ENCODE peak calls at places on chromosomes 6 and 20, in ten cellular contexts. One of them, this sample, is unnamed.
A peak's percentile ranks its signal among the peaks of the same experiment; 100 is the strongest.

GRCh38 chr6:123168892-123169851 is 173.1 kb downstream of the CLVS2 start:
- DNase-seq in NCI-H1694 treated with DMSO at 0.1 percent for 48 hours: no peak
- DNase-seq in stimulated activated CD4-positive, alpha-beta T cell treated with anti-CD3 and anti-CD28 coated beads, Interleukin-15, amount 100 ng/mL, for 48 hours: no peak
- DNase-seq in T-helper 2 cell treated with Interferon-gamma antibody and Interleukin-4, amounts not matched to agents 5 μg/mL and 100 μg/mL, for 36 hours: no peak
- DNase-seq in breast epithelium: no peak
- DNase-seq in foreskin fibroblast: no peak
- DNase-seq in AG08395: no peak
- DNase-seq in anterior cingulate cortex: no peak
- DNase-seq in neural progenitor cell: no peak
- DNase-seq in mesendoderm: no peak
- DNase-seq in this sample: no peak

GRCh38 chr6:2157441-2158127 is 87.8 kb downstream of the GMDS start:
- DNase-seq in NCI-H1694 treated with DMSO at 0.1 percent for 48 hours: no peak
- DNase-seq in stimulated activated CD4-positive, alpha-beta T cell treated with anti-CD3 and anti-CD28 coated beads, Interleukin-15, amount 100 ng/mL, for 48 hours: no peak
- DNase-seq in T-helper 2 cell treated with Interferon-gamma antibody and Interleukin-4, amounts not matched to agents 5 μg/mL and 100 μg/mL, for 36 hours: peak; percentile 15
- DNase-seq in breast epithelium: no peak
- DNase-seq in foreskin fibroblast: peak; percentile 73
- DNase-seq in AG08395: peak; percentile 83
- DNase-seq in anterior cingulate cortex: no peak
- DNase-seq in neural progenitor cell: no peak
- DNase-seq in mesendoderm: no peak
- DNase-seq in this sample: no peak

GRCh38 chr6:166419717-166420116 is 37.0 kb upstream of the MPC1 start:
- DNase-seq in NCI-H1694 treated with DMSO at 0.1 percent for 48 hours: no peak
- DNase-seq in stimulated activated CD4-positive, alpha-beta T cell treated with anti-CD3 and anti-CD28 coated beads, Interleukin-15, amount 100 ng/mL, for 48 hours: no peak
- DNase-seq in T-helper 2 cell treated with Interferon-gamma antibody and Interleukin-4, amounts not matched to agents 5 μg/mL and 100 μg/mL, for 36 hours: no peak
- DNase-seq in breast epithelium: no peak
- DNase-seq in foreskin fibroblast: no peak
- DNase-seq in AG08395: no peak
- DNase-seq in anterior cingulate cortex: no peak
- DNase-seq in neural progenitor cell: no peak
- DNase-seq in mesendoderm: no peak
- DNase-seq in this sample: no peak

GRCh38 chr6:138383776-138384175 is 6.1 kb downstream of the SMIM28 start:
- DNase-seq in NCI-H1694 treated with DMSO at 0.1 percent for 48 hours: no peak
- DNase-seq in stimulated activated CD4-positive, alpha-beta T cell treated with anti-CD3 and anti-CD28 coated beads, Interleukin-15, amount 100 ng/mL, for 48 hours: no peak
- DNase-seq in T-helper 2 cell treated with Interferon-gamma antibody and Interleukin-4, amounts not matched to agents 5 μg/mL and 100 μg/mL, for 36 hours: no peak
- DNase-seq in breast epithelium: no peak
- DNase-seq in foreskin fibroblast: no peak
- DNase-seq in AG08395: no peak
- DNase-seq in anterior cingulate cortex: no peak
- DNase-seq in neural progenitor cell: peak; percentile 13
- DNase-seq in mesendoderm: peak; percentile 21
- DNase-seq in this sample: no peak

GRCh38 chr20:58986968-58987517 is 6.0 kb downstream of the NELFCD start:
- DNase-seq in NCI-H1694 treated with DMSO at 0.1 percent for 48 hours: no peak
- DNase-seq in stimulated activated CD4-positive, alpha-beta T cell treated with anti-CD3 and anti-CD28 coated beads, Interleukin-15, amount 100 ng/mL, for 48 hours: no peak
- DNase-seq in T-helper 2 cell treated with Interferon-gamma antibody and Interleukin-4, amounts not matched to agents 5 μg/mL and 100 μg/mL, for 36 hours: no peak
- DNase-seq in breast epithelium: no peak
- DNase-seq in foreskin fibroblast: no peak
- DNase-seq in AG08395: no peak
- DNase-seq in anterior cingulate cortex: no peak
- DNase-seq in neural progenitor cell: no peak
- DNase-seq in mesendoderm: no peak
- DNase-seq in this sample: no peak

GRCh38 chr6:116036075-116036773 is 24.5 kb downstream of the FRK start:
- DNase-seq in NCI-H1694 treated with DMSO at 0.1 percent for 48 hours: no peak
- DNase-seq in stimulated activated CD4-positive, alpha-beta T cell treated with anti-CD3 and anti-CD28 coated beads, Interleukin-15, amount 100 ng/mL, for 48 hours: no peak
- DNase-seq in T-helper 2 cell treated with Interferon-gamma antibody and Interleukin-4, amounts not matched to agents 5 μg/mL and 100 μg/mL, for 36 hours: no peak
- DNase-seq in breast epithelium: no peak
- DNase-seq in foreskin fibroblast: no peak
- DNase-seq in AG08395: no peak
- DNase-seq in anterior cingulate cortex: no peak
- DNase-seq in neural progenitor cell: no peak
- DNase-seq in mesendoderm: peak; percentile 69
- DNase-seq in this sample: no peak

GRCh38 chr6:78010130-78010529 is 357.3 kb downstream of the MEI4 start:
- DNase-seq in NCI-H1694 treated with DMSO at 0.1 percent for 48 hours: no peak
- DNase-seq in stimulated activated CD4-positive, alpha-beta T cell treated with anti-CD3 and anti-CD28 coated beads, Interleukin-15, amount 100 ng/mL, for 48 hours: no peak
- DNase-seq in T-helper 2 cell treated with Interferon-gamma antibody and Interleukin-4, amounts not matched to agents 5 μg/mL and 100 μg/mL, for 36 hours: no peak
- DNase-seq in breast epithelium: no peak
- DNase-seq in foreskin fibroblast: no peak
- DNase-seq in AG08395: no peak
- DNase-seq in anterior cingulate cortex: no peak
- DNase-seq in neural progenitor cell: no peak
- DNase-seq in mesendoderm: no peak
- DNase-seq in this sample: no peak

GRCh38 chr6:25193147-25193864 is 85.9 kb upstream of the CARMIL1 start:
- DNase-seq in NCI-H1694 treated with DMSO at 0.1 percent for 48 hours: no peak
- DNase-seq in stimulated activated CD4-positive, alpha-beta T cell treated with anti-CD3 and anti-CD28 coated beads, Interleukin-15, amount 100 ng/mL, for 48 hours: no peak
- DNase-seq in T-helper 2 cell treated with Interferon-gamma antibody and Interleukin-4, amounts not matched to agents 5 μg/mL and 100 μg/mL, for 36 hours: no peak
- DNase-seq in breast epithelium: peak; percentile 35
- DNase-seq in foreskin fibroblast: peak; percentile 92
- DNase-seq in AG08395: peak; percentile 87
- DNase-seq in anterior cingulate cortex: no peak
- DNase-seq in neural progenitor cell: no peak
- DNase-seq in mesendoderm: no peak
- DNase-seq in this sample: no peak

GRCh38 chr20:34143951-34144350 is 31.9 kb upstream of the EIF2S2 start:
- DNase-seq in NCI-H1694 treated with DMSO at 0.1 percent for 48 hours: no peak
- DNase-seq in stimulated activated CD4-positive, alpha-beta T cell treated with anti-CD3 and anti-CD28 coated beads, Interleukin-15, amount 100 ng/mL, for 48 hours: no peak
- DNase-seq in T-helper 2 cell treated with Interferon-gamma antibody and Interleukin-4, amounts not matched to agents 5 μg/mL and 100 μg/mL, for 36 hours: no peak
- DNase-seq in breast epithelium: no peak
- DNase-seq in foreskin fibroblast: no peak
- DNase-seq in AG08395: no peak
- DNase-seq in anterior cingulate cortex: no peak
- DNase-seq in neural progenitor cell: no peak
- DNase-seq in mesendoderm: no peak
- DNase-seq in this sample: peak; percentile 84

GRCh38 chr6:111759413-111759835 is 113.8 kb downstream of the FYN start:
- DNase-seq in NCI-H1694 treated with DMSO at 0.1 percent for 48 hours: no peak
- DNase-seq in stimulated activated CD4-positive, alpha-beta T cell treated with anti-CD3 and anti-CD28 coated beads, Interleukin-15, amount 100 ng/mL, for 48 hours: no peak
- DNase-seq in T-helper 2 cell treated with Interferon-gamma antibody and Interleukin-4, amounts not matched to agents 5 μg/mL and 100 μg/mL, for 36 hours: peak; percentile 41
- DNase-seq in breast epithelium: no peak
- DNase-seq in foreskin fibroblast: no peak
- DNase-seq in AG08395: no peak
- DNase-seq in anterior cingulate cortex: no peak
- DNase-seq in neural progenitor cell: no peak
- DNase-seq in mesendoderm: no peak
- DNase-seq in this sample: peak; percentile 23

GRCh38 chr6:71665931-71666330 is 220.4 kb upstream of the RIMS1 start:
- DNase-seq in NCI-H1694 treated with DMSO at 0.1 percent for 48 hours: no peak
- DNase-seq in stimulated activated CD4-positive, alpha-beta T cell treated with anti-CD3 and anti-CD28 coated beads, Interleukin-15, amount 100 ng/mL, for 48 hours: no peak
- DNase-seq in T-helper 2 cell treated with Interferon-gamma antibody and Interleukin-4, amounts not matched to agents 5 μg/mL and 100 μg/mL, for 36 hours: no peak
- DNase-seq in breast epithelium: no peak
- DNase-seq in foreskin fibroblast: no peak
- DNase-seq in AG08395: no peak
- DNase-seq in anterior cingulate cortex: no peak
- DNase-seq in neural progenitor cell: no peak
- DNase-seq in mesendoderm: no peak
- DNase-seq in this sample: no peak

GRCh38 chr6:131213501-131213990 is 78.3 kb downstream of the AKAP7 start:
- DNase-seq in NCI-H1694 treated with DMSO at 0.1 percent for 48 hours: no peak
- DNase-seq in stimulated activated CD4-positive, alpha-beta T cell treated with anti-CD3 and anti-CD28 coated beads, Interleukin-15, amount 100 ng/mL, for 48 hours: no peak
- DNase-seq in T-helper 2 cell treated with Interferon-gamma antibody and Interleukin-4, amounts not matched to agents 5 μg/mL and 100 μg/mL, for 36 hours: no peak
- DNase-seq in breast epithelium: no peak
- DNase-seq in foreskin fibroblast: peak; percentile 36
- DNase-seq in AG08395: peak; percentile 5
- DNase-seq in anterior cingulate cortex: no peak
- DNase-seq in neural progenitor cell: peak; percentile 2
- DNase-seq in mesendoderm: no peak
- DNase-seq in this sample: no peak

GRCh38 chr6:73418081-73418741 is 23.6 kb downstream of the DDX43 start:
- DNase-seq in NCI-H1694 treated with DMSO at 0.1 percent for 48 hours: no peak
- DNase-seq in stimulated activated CD4-positive, alpha-beta T cell treated with anti-CD3 and anti-CD28 coated beads, Interleukin-15, amount 100 ng/mL, for 48 hours: no peak
- DNase-seq in T-helper 2 cell treated with Interferon-gamma antibody and Interleukin-4, amounts not matched to agents 5 μg/mL and 100 μg/mL, for 36 hours: no peak
- DNase-seq in breast epithelium: no peak
- DNase-seq in foreskin fibroblast: no peak
- DNase-seq in AG08395: no peak
- DNase-seq in anterior cingulate cortex: no peak
- DNase-seq in neural progenitor cell: no peak
- DNase-seq in mesendoderm: no peak
- DNase-seq in this sample: no peak

GRCh38 chr20:31446084-31446819 is 5.8 kb downstream of the DEFB123 start:
- DNase-seq in NCI-H1694 treated with DMSO at 0.1 percent for 48 hours: no peak
- DNase-seq in stimulated activated CD4-positive, alpha-beta T cell treated with anti-CD3 and anti-CD28 coated beads, Interleukin-15, amount 100 ng/mL, for 48 hours: no peak
- DNase-seq in T-helper 2 cell treated with Interferon-gamma antibody and Interleukin-4, amounts not matched to agents 5 μg/mL and 100 μg/mL, for 36 hours: no peak
- DNase-seq in breast epithelium: no peak
- DNase-seq in foreskin fibroblast: no peak
- DNase-seq in AG08395: no peak
- DNase-seq in anterior cingulate cortex: no peak
- DNase-seq in neural progenitor cell: no peak
- DNase-seq in mesendoderm: no peak
- DNase-seq in this sample: no peak

GRCh38 chr20:58753267-58753928 is 60.8 kb downstream of the NPEPL1 start:
- DNase-seq in NCI-H1694 treated with DMSO at 0.1 percent for 48 hours: no peak
- DNase-seq in stimulated activated CD4-positive, alpha-beta T cell treated with anti-CD3 and anti-CD28 coated beads, Interleukin-15, amount 100 ng/mL, for 48 hours: no peak
- DNase-seq in T-helper 2 cell treated with Interferon-gamma antibody and Interleukin-4, amounts not matched to agents 5 μg/mL and 100 μg/mL, for 36 hours: no peak
- DNase-seq in breast epithelium: no peak
- DNase-seq in foreskin fibroblast: no peak
- DNase-seq in AG08395: no peak
- DNase-seq in anterior cingulate cortex: no peak
- DNase-seq in neural progenitor cell: peak; percentile 56
- DNase-seq in mesendoderm: no peak
- DNase-seq in this sample: no peak

GRCh38 chr20:59779656-59780380 is 153.6 kb downstream of the SYCP2 start:
- DNase-seq in NCI-H1694 treated with DMSO at 0.1 percent for 48 hours: no peak
- DNase-seq in stimulated activated CD4-positive, alpha-beta T cell treated with anti-CD3 and anti-CD28 coated beads, Interleukin-15, amount 100 ng/mL, for 48 hours: no peak
- DNase-seq in T-helper 2 cell treated with Interferon-gamma antibody and Interleukin-4, amounts not matched to agents 5 μg/mL and 100 μg/mL, for 36 hours: no peak
- DNase-seq in breast epithelium: no peak
- DNase-seq in foreskin fibroblast: no peak
- DNase-seq in AG08395: no peak
- DNase-seq in anterior cingulate cortex: no peak
- DNase-seq in neural progenitor cell: no peak
- DNase-seq in mesendoderm: no peak
- DNase-seq in this sample: no peak

GRCh38 chr20:36121981-36122930 is 32.3 kb upstream of the EPB41L1 start:
- DNase-seq in NCI-H1694 treated with DMSO at 0.1 percent for 48 hours: no peak
- DNase-seq in stimulated activated CD4-positive, alpha-beta T cell treated with anti-CD3 and anti-CD28 coated beads, Interleukin-15, amount 100 ng/mL, for 48 hours: no peak
- DNase-seq in T-helper 2 cell treated with Interferon-gamma antibody and Interleukin-4, amounts not matched to agents 5 μg/mL and 100 μg/mL, for 36 hours: no peak
- DNase-seq in breast epithelium: peak; percentile 89
- DNase-seq in foreskin fibroblast: no peak
- DNase-seq in AG08395: no peak
- DNase-seq in anterior cingulate cortex: no peak
- DNase-seq in neural progenitor cell: no peak
- DNase-seq in mesendoderm: peak; percentile 29
- DNase-seq in this sample: no peak

GRCh38 chr6:1255646-1256365 is 56.1 kb upstream of the FOXQ1 start:
- DNase-seq in NCI-H1694 treated with DMSO at 0.1 percent for 48 hours: no peak
- DNase-seq in stimulated activated CD4-positive, alpha-beta T cell treated with anti-CD3 and anti-CD28 coated beads, Interleukin-15, amount 100 ng/mL, for 48 hours: no peak
- DNase-seq in T-helper 2 cell treated with Interferon-gamma antibody and Interleukin-4, amounts not matched to agents 5 μg/mL and 100 μg/mL, for 36 hours: no peak
- DNase-seq in breast epithelium: no peak
- DNase-seq in foreskin fibroblast: peak; percentile 70
- DNase-seq in AG08395: peak; percentile 78
- DNase-seq in anterior cingulate cortex: no peak
- DNase-seq in neural progenitor cell: no peak
- DNase-seq in mesendoderm: peak; percentile 36
- DNase-seq in this sample: no peak

GRCh38 chr6:3389390-3390167 is 67.3 kb downstream of the SLC22A23 start:
- DNase-seq in NCI-H1694 treated with DMSO at 0.1 percent for 48 hours: no peak
- DNase-seq in stimulated activated CD4-positive, alpha-beta T cell treated with anti-CD3 and anti-CD28 coated beads, Interleukin-15, amount 100 ng/mL, for 48 hours: no peak
- DNase-seq in T-helper 2 cell treated with Interferon-gamma antibody and Interleukin-4, amounts not matched to agents 5 μg/mL and 100 μg/mL, for 36 hours: no peak
- DNase-seq in breast epithelium: peak; percentile 87
- DNase-seq in foreskin fibroblast: peak; percentile 18
- DNase-seq in AG08395: peak; percentile 91
- DNase-seq in anterior cingulate cortex: peak; percentile 67
- DNase-seq in neural progenitor cell: no peak
- DNase-seq in mesendoderm: no peak
- DNase-seq in this sample: peak; percentile 63

GRCh38 chr6:126396131-126396530 is 56.2 kb downstream of the CENPW start:
- DNase-seq in NCI-H1694 treated with DMSO at 0.1 percent for 48 hours: no peak
- DNase-seq in stimulated activated CD4-positive, alpha-beta T cell treated with anti-CD3 and anti-CD28 coated beads, Interleukin-15, amount 100 ng/mL, for 48 hours: no peak
- DNase-seq in T-helper 2 cell treated with Interferon-gamma antibody and Interleukin-4, amounts not matched to agents 5 μg/mL and 100 μg/mL, for 36 hours: no peak
- DNase-seq in breast epithelium: no peak
- DNase-seq in foreskin fibroblast: no peak
- DNase-seq in AG08395: no peak
- DNase-seq in anterior cingulate cortex: no peak
- DNase-seq in neural progenitor cell: no peak
- DNase-seq in mesendoderm: no peak
- DNase-seq in this sample: no peak

GRCh38 chr6:83474309-83474708 is 38.0 kb upstream of the PRSS35 start:
- DNase-seq in NCI-H1694 treated with DMSO at 0.1 percent for 48 hours: no peak
- DNase-seq in stimulated activated CD4-positive, alpha-beta T cell treated with anti-CD3 and anti-CD28 coated beads, Interleukin-15, amount 100 ng/mL, for 48 hours: no peak
- DNase-seq in T-helper 2 cell treated with Interferon-gamma antibody and Interleukin-4, amounts not matched to agents 5 μg/mL and 100 μg/mL, for 36 hours: no peak
- DNase-seq in breast epithelium: no peak
- DNase-seq in foreskin fibroblast: peak; percentile 12
- DNase-seq in AG08395: no peak
- DNase-seq in anterior cingulate cortex: no peak
- DNase-seq in neural progenitor cell: no peak
- DNase-seq in mesendoderm: no peak
- DNase-seq in this sample: peak; percentile 7

GRCh38 chr6:168563656-168564055 is 122.7 kb downstream of the SMOC2 start:
- DNase-seq in NCI-H1694 treated with DMSO at 0.1 percent for 48 hours: no peak
- DNase-seq in stimulated activated CD4-positive, alpha-beta T cell treated with anti-CD3 and anti-CD28 coated beads, Interleukin-15, amount 100 ng/mL, for 48 hours: no peak
- DNase-seq in T-helper 2 cell treated with Interferon-gamma antibody and Interleukin-4, amounts not matched to agents 5 μg/mL and 100 μg/mL, for 36 hours: no peak
- DNase-seq in breast epithelium: no peak
- DNase-seq in foreskin fibroblast: no peak
- DNase-seq in AG08395: no peak
- DNase-seq in anterior cingulate cortex: no peak
- DNase-seq in neural progenitor cell: no peak
- DNase-seq in mesendoderm: peak; percentile 54
- DNase-seq in this sample: no peak

GRCh38 chr6:140979642-140980091 is 1153.1 kb upstream of the GJE1 start:
- DNase-seq in NCI-H1694 treated with DMSO at 0.1 percent for 48 hours: no peak
- DNase-seq in stimulated activated CD4-positive, alpha-beta T cell treated with anti-CD3 and anti-CD28 coated beads, Interleukin-15, amount 100 ng/mL, for 48 hours: no peak
- DNase-seq in T-helper 2 cell treated with Interferon-gamma antibody and Interleukin-4, amounts not matched to agents 5 μg/mL and 100 μg/mL, for 36 hours: no peak
- DNase-seq in breast epithelium: peak; percentile 39
- DNase-seq in foreskin fibroblast: peak; percentile 78
- DNase-seq in AG08395: peak; percentile 65
- DNase-seq in anterior cingulate cortex: no peak
- DNase-seq in neural progenitor cell: no peak
- DNase-seq in mesendoderm: peak; percentile 3
- DNase-seq in this sample: peak; percentile 99

GRCh38 chr20:38723982-38724602 is at the start of gene SLC32A1:
- DNase-seq in NCI-H1694 treated with DMSO at 0.1 percent for 48 hours: no peak
- DNase-seq in stimulated activated CD4-positive, alpha-beta T cell treated with anti-CD3 and anti-CD28 coated beads, Interleukin-15, amount 100 ng/mL, for 48 hours: no peak
- DNase-seq in T-helper 2 cell treated with Interferon-gamma antibody and Interleukin-4, amounts not matched to agents 5 μg/mL and 100 μg/mL, for 36 hours: no peak
- DNase-seq in breast epithelium: no peak
- DNase-seq in foreskin fibroblast: no peak
- DNase-seq in AG08395: no peak
- DNase-seq in anterior cingulate cortex: peak; percentile 38
- DNase-seq in neural progenitor cell: peak; percentile 71
- DNase-seq in mesendoderm: peak; percentile 21
- DNase-seq in this sample: no peak

GRCh38 chr6:119821380-119821779 is 471.8 kb upstream of the MAN1A1 start:
- DNase-seq in NCI-H1694 treated with DMSO at 0.1 percent for 48 hours: no peak
- DNase-seq in stimulated activated CD4-positive, alpha-beta T cell treated with anti-CD3 and anti-CD28 coated beads, Interleukin-15, amount 100 ng/mL, for 48 hours: no peak
- DNase-seq in T-helper 2 cell treated with Interferon-gamma antibody and Interleukin-4, amounts not matched to agents 5 μg/mL and 100 μg/mL, for 36 hours: no peak
- DNase-seq in breast epithelium: no peak
- DNase-seq in foreskin fibroblast: no peak
- DNase-seq in AG08395: no peak
- DNase-seq in anterior cingulate cortex: no peak
- DNase-seq in neural progenitor cell: no peak
- DNase-seq in mesendoderm: no peak
- DNase-seq in this sample: no peak

GRCh38 chr6:168180548-168181011 is 101.6 kb upstream of the FRMD1 start:
- DNase-seq in NCI-H1694 treated with DMSO at 0.1 percent for 48 hours: no peak
- DNase-seq in stimulated activated CD4-positive, alpha-beta T cell treated with anti-CD3 and anti-CD28 coated beads, Interleukin-15, amount 100 ng/mL, for 48 hours: no peak
- DNase-seq in T-helper 2 cell treated with Interferon-gamma antibody and Interleukin-4, amounts not matched to agents 5 μg/mL and 100 μg/mL, for 36 hours: no peak
- DNase-seq in breast epithelium: peak; percentile 11
- DNase-seq in foreskin fibroblast: no peak
- DNase-seq in AG08395: no peak
- DNase-seq in anterior cingulate cortex: no peak
- DNase-seq in neural progenitor cell: no peak
- DNase-seq in mesendoderm: no peak
- DNase-seq in this sample: no peak